ENCODE peak calls at places on chromosomes 7 and 10, in four cellular contexts. H is foreskin fibroblast, F is RWPE1, I is ascending aorta. J is an unnamed sample.

GRCh38 chr10:93819520-93819919 is 61.8 kb downstream of the LGI1 start:
- DNase-seq in H (no peak), F (no peak), I (no peak), J (no peak)

GRCh38 chr10:78794736-78795455 is 273.9 kb upstream of the ZMIZ1 start:
- DNase-seq in H (no peak), F (no peak), I (no peak), J (no peak)

GRCh38 chr7:53022893-53023292 is 12.5 kb upstream of the POM121L12 start:
- DNase-seq in H (no peak), F (no peak), I (no peak), J (no peak)

GRCh38 chr10:86411281-86411841 is 44.8 kb upstream of the GRID1 start:
- DNase-seq in H (peak; percentile 59), F (no peak), I (no peak), J (peak; percentile 47)

GRCh38 chr10:63431962-63432797 is 33.6 kb downstream of the JMJD1C start:
- DNase-seq in H (no peak), F (peak; percentile 15), I (no peak), J (peak; percentile 45)

GRCh38 chr7:94838717-94839116 is 68.7 kb upstream of the PPP1R9A start:
- DNase-seq in H (no peak), F (no peak), I (no peak), J (no peak)

GRCh38 chr10:75079436-75080083 is 31.9 kb upstream of the SAMD8 start:
- DNase-seq in H (no peak), F (no peak), I (no peak), J (no peak)

GRCh38 chr7:157495177-157495553 is 158.4 kb downstream of the DNAJB6 start:
- DNase-seq in H (no peak), F (no peak), I (no peak), J (no peak)

GRCh38 chr10:10786334-10787090 is 231.2 kb upstream of the CELF2 start:
- DNase-seq in H (peak; percentile 61), F (peak; percentile 50), I (no peak), J (no peak)
- TF ChIP-seq CTCF in H (no peak), F (no peak), I (no peak), J (no peak)

DNA sequence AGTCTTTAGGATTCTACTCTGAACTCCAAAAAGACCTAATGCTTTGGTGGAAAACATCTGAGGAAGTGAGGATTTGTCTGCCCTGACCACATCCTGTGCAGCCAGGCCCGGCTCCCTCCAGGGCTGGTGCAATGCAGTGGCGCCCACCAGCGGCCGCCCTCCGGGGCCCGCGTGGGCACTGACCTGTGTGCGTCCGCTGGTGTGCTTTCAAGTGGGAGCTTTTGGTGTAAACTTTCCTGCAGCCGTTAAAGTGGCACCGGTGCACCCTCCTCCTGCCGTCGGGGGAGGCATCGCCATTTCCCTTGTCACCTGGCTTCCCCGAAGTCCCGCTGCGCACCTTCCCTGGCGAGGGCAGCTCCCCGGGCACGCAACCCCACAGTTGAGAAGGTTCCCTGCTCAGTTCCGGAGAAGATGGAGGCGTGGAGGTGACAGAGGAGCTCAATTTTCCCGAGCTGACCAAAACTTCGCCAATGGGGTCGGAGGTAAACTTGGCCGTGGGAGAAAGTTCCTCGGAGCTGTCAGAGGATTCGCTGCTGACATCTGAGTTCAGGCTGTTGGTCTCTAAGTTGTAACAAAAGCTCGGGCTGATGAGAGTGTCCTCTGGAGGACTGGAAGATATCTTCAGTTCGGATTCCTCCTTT is 3.4 kb downstream of the KLF6 start:
- DNase-seq in H (peak; percentile 69), F (no peak), I (no peak), J (no peak)
- TF ChIP-seq CTCF in H (peak; percentile 63), F (peak; percentile 77), I (peak; percentile 47), J (no peak)

DNA sequence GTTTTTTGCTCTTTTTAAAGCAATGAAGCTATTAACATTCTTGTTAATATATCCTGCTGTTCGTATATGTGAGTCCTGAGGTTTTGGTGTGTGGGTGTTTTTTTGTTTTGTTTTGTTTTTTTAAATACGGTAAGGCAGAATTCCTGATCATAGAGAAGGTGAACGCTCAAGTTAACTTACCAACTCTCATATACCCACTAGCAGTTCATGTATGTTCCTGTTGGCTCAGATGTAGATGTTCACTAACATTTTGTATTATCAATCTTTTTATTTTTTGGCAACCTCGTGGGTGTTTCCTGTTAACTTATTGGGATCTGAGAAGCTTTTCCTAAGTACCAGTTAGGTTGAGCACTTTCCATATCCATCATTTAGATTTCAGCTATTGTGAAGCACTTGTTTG is 20.5 kb downstream of the TRIM24 start:
- DNase-seq in H (no peak), F (no peak), I (no peak), J (no peak)
- TF ChIP-seq CTCF in H (no peak), F (no peak), I (no peak), J (no peak)

GRCh38 chr7:126799541-126799940 is 453.2 kb downstream of the GRM8 start:
- DNase-seq in H (no peak), F (no peak), I (no peak), J (no peak)
- TF ChIP-seq CTCF in H (no peak), F (no peak), I (no peak), J (no peak)

GRCh38 chr7:6402741-6403140 is 45.0 kb downstream of the DAGLB start:
- DNase-seq in H (no peak), F (no peak), I (no peak), J (no peak)

GRCh38 chr7:6402041-6402440 is 45.7 kb downstream of the DAGLB start:
- DNase-seq in H (no peak), F (no peak), I (no peak), J (no peak)

GRCh38 chr7:6406121-6406520 is 41.6 kb downstream of the DAGLB start:
- DNase-seq in H (no peak), F (no peak), I (no peak), J (no peak)

GRCh38 chr7:6401536-6401935 is 46.2 kb downstream of the DAGLB start:
- DNase-seq in H (no peak), F (no peak), I (no peak), J (no peak)

DNA sequence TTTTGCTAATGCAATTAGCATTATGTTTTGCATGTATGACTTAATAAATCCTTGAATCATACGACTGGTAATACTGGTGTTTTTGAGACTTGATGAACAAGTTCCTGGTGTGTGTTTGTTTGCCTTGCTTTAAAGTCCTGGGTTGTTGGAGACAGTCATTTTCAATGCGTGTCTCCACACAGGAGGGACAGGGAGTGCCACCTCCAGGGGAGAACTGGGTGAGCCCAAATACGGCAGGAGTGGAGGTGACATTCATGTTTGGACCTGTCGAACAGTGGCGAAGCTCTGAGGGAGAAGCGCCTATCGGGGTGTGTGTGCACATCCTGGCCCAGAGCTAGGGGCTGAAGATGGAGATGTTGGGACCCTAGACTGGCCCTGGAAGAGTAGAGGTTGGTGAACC is 43.8 kb downstream of the DAGLB start:
- DNase-seq in H (no peak), F (peak; percentile 60), I (no peak), J (no peak)
- TF ChIP-seq CTCF in H (no peak), F (no peak), I (no peak), J (no peak)

DNA sequence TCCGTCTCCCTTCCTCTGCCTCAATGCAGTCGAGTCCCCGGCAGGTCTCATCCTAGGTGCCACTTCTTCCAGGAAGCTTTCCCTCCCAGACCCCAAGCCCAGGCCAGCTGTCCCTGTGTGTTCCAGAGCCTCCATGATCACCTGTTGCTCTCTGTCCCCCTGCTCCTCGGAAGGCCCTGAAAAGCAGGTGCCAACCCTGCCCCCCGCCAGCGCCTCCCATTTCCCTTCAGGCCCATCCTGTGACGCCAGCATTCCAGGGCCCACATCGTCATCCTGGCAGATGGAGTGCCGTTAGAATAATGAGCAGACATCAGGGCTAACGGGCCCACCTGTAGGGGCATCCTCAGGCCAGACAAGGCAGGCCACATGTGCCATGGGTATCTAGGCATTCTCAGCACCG is 253.0 kb upstream of the PPP2R2D start:
- DNase-seq in H (no peak), F (no peak), I (no peak), J (no peak)
- TF ChIP-seq CTCF in H (no peak), F (no peak), I (no peak), J (no peak)

GRCh38 chr10:98296514-98296913 is 28.5 kb upstream of the LOXL4 start:
- DNase-seq in H (peak; percentile 51), F (peak; percentile 60), I (no peak), J (no peak)
- TF ChIP-seq CTCF in H (no peak), F (no peak), I (no peak), J (no peak)